ENCODE peak calls at places on chromosomes 6 and 20, in ten cellular contexts. V is adrenal gland, M is gastrocnemius medialis, D is heart right ventricle, B is prostate gland, T is Peyer's patch, I is pancreas, Z is psoas muscle, R is endodermal cell, Q is caudate nucleus. G is an unnamed sample.

GRCh38 chr20:50029697-50030428 is 47.1 kb downstream of the SNAI1 start:
- DNase-seq in V (peak), M (peak), D (peak), B (no peak), T (no peak), I (peak), Z (peak), R (peak), Q (no peak), G (no peak)

GRCh38 chr6:111212625-111213024 is 125.3 kb downstream of the SLC16A10 start:
- DNase-seq in V (no peak), M (no peak), D (no peak), B (no peak), T (no peak), I (no peak), Z (no peak), R (no peak), Q (no peak), G (no peak)

GRCh38 chr6:100633096-100633766 is 168.5 kb upstream of the SIM1 start:
- DNase-seq in V (no peak), M (no peak), D (no peak), B (no peak), T (no peak), I (no peak), Z (no peak), R (no peak), Q (no peak), G (peak)

GRCh38 chr6:121932071-121933009 is 467.1 kb upstream of the HSF2 start:
- DNase-seq in V (peak), M (peak), D (no peak), B (no peak), T (no peak), I (no peak), Z (peak), R (peak), Q (no peak), G (no peak)

GRCh38 chr20:17621229-17621968 is 51.5 kb downstream of the DSTN start:
- DNase-seq in V (peak), M (peak), D (no peak), B (no peak), T (no peak), I (peak), Z (no peak), R (no peak), Q (no peak), G (no peak)

GRCh38 chr6:89022747-89023289 is 57.7 kb upstream of the PNRC1 start:
- DNase-seq in V (no peak), M (no peak), D (no peak), B (peak), T (no peak), I (no peak), Z (no peak), R (no peak), Q (no peak), G (no peak)

GRCh38 chr6:35508542-35508941 is 4.2 kb downstream of the TULP1 start:
- DNase-seq in V (no peak), M (no peak), D (no peak), B (no peak), T (no peak), I (no peak), Z (no peak), R (no peak), Q (no peak), G (no peak)

GRCh38 chr6:9646346-9647042 is 768.4 kb downstream of the TFAP2A start:
- DNase-seq in V (no peak), M (no peak), D (no peak), B (no peak), T (no peak), I (no peak), Z (no peak), R (no peak), Q (no peak), G (no peak)

GRCh38 chr20:38168791-38169589 is 3.9 kb upstream of the TGM2 start:
- DNase-seq in V (no peak), M (no peak), D (no peak), B (no peak), T (no peak), I (no peak), Z (peak), R (no peak), Q (no peak), G (no peak)

GRCh38 chr6:31701666-31702420 is 1.3 kb downstream of the ABHD16A start:
- DNase-seq in V (peak), M (peak), D (peak), B (no peak), T (no peak), I (no peak), Z (peak), R (no peak), Q (no peak), G (no peak)

GRCh38 chr6:28161410-28162079 is 19.9 kb downstream of the ZKSCAN8 start:
- DNase-seq in V (peak), M (peak), D (peak), B (peak), T (peak), I (peak), Z (peak), R (peak), Q (peak), G (peak)

GRCh38 chr20:63054695-63055240 is 48.0 kb upstream of the BHLHE23 start:
- DNase-seq in V (no peak), M (no peak), D (peak), B (no peak), T (peak), I (no peak), Z (no peak), R (peak), Q (no peak), G (no peak)

GRCh38 chr6:104887350-104887749 is 27.6 kb upstream of the HACE1 start:
- DNase-seq in V (no peak), M (no peak), D (no peak), B (no peak), T (no peak), I (no peak), Z (no peak), R (peak), Q (no peak), G (no peak)

GRCh38 chr6:155829646-155830045 is 374.0 kb upstream of the NOX3 start:
- DNase-seq in V (no peak), M (no peak), D (no peak), B (no peak), T (no peak), I (no peak), Z (no peak), R (no peak), Q (no peak), G (no peak)

GRCh38 chr6:144688713-144689112 is 403.6 kb downstream of the UTRN start:
- DNase-seq in V (no peak), M (no peak), D (no peak), B (no peak), T (no peak), I (no peak), Z (no peak), R (no peak), Q (no peak), G (no peak)

GRCh38 chr6:170160031-170160627 is 130.7 kb downstream of the DLL1 start:
- DNase-seq in V (no peak), M (no peak), D (no peak), B (no peak), T (no peak), I (no peak), Z (no peak), R (peak), Q (no peak), G (no peak)

GRCh38 chr20:8144282-8145245 is 12.5 kb downstream of the PLCB1 start:
- DNase-seq in V (no peak), M (no peak), D (no peak), B (no peak), T (no peak), I (no peak), Z (no peak), R (peak), Q (no peak), G (no peak)

GRCh38 chr6:53986721-53987526 is 124.3 kb upstream of the MLIP start:
- DNase-seq in V (no peak), M (no peak), D (no peak), B (no peak), T (no peak), I (no peak), Z (no peak), R (no peak), Q (no peak), G (no peak)

GRCh38 chr6:52537001-52537753 is 39.7 kb downstream of the TRAM2 start:
- DNase-seq in V (no peak), M (no peak), D (no peak), B (no peak), T (no peak), I (no peak), Z (no peak), R (no peak), Q (no peak), G (no peak)

GRCh38 chr6:7261030-7261841 is 51.8 kb downstream of the SSR1 start:
- DNase-seq in V (peak), M (peak), D (peak), B (peak), T (peak), I (peak), Z (peak), R (peak), Q (peak), G (peak)

GRCh38 chr6:137878810-137879285 is 11.8 kb downstream of the TNFAIP3 start:
- DNase-seq in V (no peak), M (peak), D (peak), B (peak), T (no peak), I (no peak), Z (peak), R (peak), Q (no peak), G (no peak)

GRCh38 chr20:31587545-31588389 is 17.3 kb upstream of the ID1 start:
- DNase-seq in V (no peak), M (no peak), D (peak), B (no peak), T (peak), I (no peak), Z (peak), R (peak), Q (no peak), G (no peak)

GRCh38 chr6:155381856-155382690 is 67.8 kb upstream of the TFB1M start:
- DNase-seq in V (no peak), M (no peak), D (no peak), B (no peak), T (no peak), I (no peak), Z (no peak), R (no peak), Q (no peak), G (no peak)

GRCh38 chr6:163347021-163347446 is 67.5 kb upstream of the QKI start:
- DNase-seq in V (no peak), M (peak), D (no peak), B (no peak), T (no peak), I (no peak), Z (peak), R (no peak), Q (no peak), G (no peak)

GRCh38 chr6:7391244-7391643 is 1.6 kb downstream of the RIOK1 start:
- DNase-seq in V (no peak), M (no peak), D (no peak), B (no peak), T (no peak), I (no peak), Z (no peak), R (no peak), Q (no peak), G (no peak)

GRCh38 chr6:5782783-5783567 is 223.8 kb downstream of the NRN1 start:
- DNase-seq in V (peak), M (peak), D (peak), B (no peak), T (peak), I (peak), Z (peak), R (peak), Q (peak), G (no peak)

GRCh38 chr6:72704979-72705378 is 83.1 kb downstream of the KCNQ5 start:
- DNase-seq in V (no peak), M (no peak), D (no peak), B (no peak), T (no peak), I (no peak), Z (no peak), R (no peak), Q (no peak), G (no peak)

GRCh38 chr6:83083476-83083875 is 16.0 kb downstream of the DOP1A start:
- DNase-seq in V (no peak), M (no peak), D (no peak), B (no peak), T (no peak), I (no peak), Z (no peak), R (no peak), Q (no peak), G (no peak)

GRCh38 chr20:36645353-36645752 is 643 bp downstream of the SLA2 start:
- DNase-seq in V (no peak), M (no peak), D (no peak), B (no peak), T (no peak), I (no peak), Z (no peak), R (no peak), Q (no peak), G (no peak)

GRCh38 chr6:3525915-3526314 is 69.1 kb upstream of the SLC22A23 start:
- DNase-seq in V (no peak), M (no peak), D (no peak), B (no peak), T (no peak), I (no peak), Z (no peak), R (no peak), Q (no peak), G (no peak)

GRCh38 chr6:114144887-114145851 is 174.2 kb upstream of the HDAC2 start:
- DNase-seq in V (no peak), M (no peak), D (no peak), B (no peak), T (no peak), I (no peak), Z (no peak), R (peak), Q (no peak), G (no peak)

GRCh38 chr6:23823421-23823820 is 302.6 kb upstream of the NRSN1 start:
- DNase-seq in V (no peak), M (no peak), D (no peak), B (no peak), T (no peak), I (no peak), Z (no peak), R (no peak), Q (no peak), G (no peak)

GRCh38 chr6:11201015-11201414 is 31.5 kb downstream of the NEDD9 start:
- DNase-seq in V (no peak), M (no peak), D (no peak), B (no peak), T (no peak), I (no peak), Z (no peak), R (peak), Q (no peak), G (no peak)

GRCh38 chr6:139037490-139037889 is 8.9 kb downstream of the ABRACL start:
- DNase-seq in V (no peak), M (no peak), D (no peak), B (no peak), T (no peak), I (no peak), Z (no peak), R (no peak), Q (no peak), G (no peak)

GRCh38 chr20:20737158-20737557 is 24.7 kb upstream of the RALGAPA2 start:
- DNase-seq in V (no peak), M (no peak), D (no peak), B (no peak), T (no peak), I (no peak), Z (no peak), R (no peak), Q (no peak), G (no peak)

GRCh38 chr20:20744170-20744725 is 31.8 kb upstream of the RALGAPA2 start:
- DNase-seq in V (no peak), M (no peak), D (no peak), B (no peak), T (no peak), I (no peak), Z (no peak), R (no peak), Q (no peak), G (no peak)

GRCh38 chr20:20740595-20740994 is 28.2 kb upstream of the RALGAPA2 start:
- DNase-seq in V (no peak), M (no peak), D (no peak), B (no peak), T (no peak), I (no peak), Z (no peak), R (no peak), Q (no peak), G (no peak)

GRCh38 chr20:20743511-20744169 is 31.2 kb upstream of the RALGAPA2 start:
- DNase-seq in V (peak), M (peak), D (peak), B (peak), T (no peak), I (peak), Z (peak), R (peak), Q (peak), G (peak)

DNA sequence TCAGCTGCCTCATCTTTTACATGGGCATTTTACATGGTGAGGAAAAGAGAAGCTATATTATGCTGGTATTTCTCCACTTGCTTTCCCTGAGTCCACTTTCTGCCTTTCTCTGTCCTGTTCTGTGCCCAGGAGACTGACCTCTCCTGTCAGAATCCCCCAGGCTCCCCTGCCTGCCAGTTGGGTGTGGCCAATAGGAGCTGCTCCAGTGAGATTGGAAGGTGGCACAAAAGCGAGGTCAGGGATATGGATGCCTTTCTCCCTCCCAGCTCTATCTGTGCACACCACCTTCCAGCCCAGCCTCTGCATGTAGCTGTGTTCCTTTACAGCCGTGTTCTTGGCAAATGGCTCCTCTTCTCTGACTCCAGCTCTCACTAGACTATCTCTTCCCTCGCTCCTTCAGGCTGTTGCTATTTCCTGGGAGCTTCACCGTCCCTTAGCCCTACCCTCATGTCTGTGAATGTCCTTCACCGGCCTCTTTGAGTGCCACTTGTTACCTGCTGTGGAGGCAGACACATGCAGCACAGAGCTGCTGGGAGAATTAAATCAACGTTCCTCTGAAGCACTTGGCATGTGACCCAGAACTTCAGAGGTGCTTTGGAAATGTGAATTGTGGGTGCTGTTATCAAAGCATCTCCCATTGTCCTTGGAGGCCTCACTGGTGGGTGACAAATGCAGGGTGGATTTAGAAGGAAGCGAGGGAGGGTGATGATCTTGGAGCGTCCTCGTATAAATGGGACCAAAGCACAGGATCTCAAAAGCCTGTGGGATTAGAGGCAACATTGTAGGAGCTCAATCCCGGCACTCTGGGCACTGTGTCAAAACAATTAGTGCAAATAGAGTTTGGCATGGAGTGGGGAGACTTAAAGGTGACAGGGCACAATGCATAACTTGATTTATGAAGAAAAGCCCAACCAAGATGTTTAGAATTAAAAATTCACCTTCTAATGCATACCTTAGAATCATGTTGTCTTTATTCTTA is 28.9 kb upstream of the RALGAPA2 start:
- DNase-seq in V (no peak), M (no peak), D (no peak), B (no peak), T (no peak), I (no peak), Z (no peak), R (no peak), Q (no peak), G (no peak)
- H3K27ac ChIP-seq in V (no peak), M (peak), D (peak), B (no peak), T (no peak), I (no peak), Z (peak), R (no peak), Q (no peak), G (no peak)

GRCh38 chr20:25860531-25861150 is 164.0 kb upstream of the ZNF337 start:
- DNase-seq in V (no peak), M (no peak), D (no peak), B (no peak), T (no peak), I (no peak), Z (no peak), R (no peak), Q (no peak), G (no peak)

GRCh38 chr20:25864326-25864970 is 167.8 kb upstream of the ZNF337 start:
- DNase-seq in V (no peak), M (no peak), D (no peak), B (no peak), T (no peak), I (no peak), Z (no peak), R (no peak), Q (no peak), G (no peak)

GRCh38 chr20:25865715-25866656 is 169.3 kb upstream of the ZNF337 start:
- DNase-seq in V (peak), M (peak), D (peak), B (peak), T (peak), I (peak), Z (peak), R (peak), Q (peak), G (peak)

GRCh38 chr20:25864986-25865714 is 168.5 kb upstream of the ZNF337 start:
- DNase-seq in V (no peak), M (no peak), D (no peak), B (no peak), T (no peak), I (no peak), Z (no peak), R (no peak), Q (no peak), G (no peak)

GRCh38 chr20:25863536-25864325 is 167.1 kb upstream of the ZNF337 start:
- DNase-seq in V (peak), M (no peak), D (no peak), B (no peak), T (no peak), I (no peak), Z (no peak), R (peak), Q (no peak), G (no peak)
- H3K27ac ChIP-seq in V (no peak), M (peak), D (peak), B (no peak), T (no peak), I (no peak), Z (no peak), R (no peak), Q (no peak), G (no peak)

GRCh38 chr6:148080311-148080710 is 262.3 kb upstream of the SASH1 start:
- DNase-seq in V (no peak), M (no peak), D (no peak), B (no peak), T (no peak), I (no peak), Z (no peak), R (no peak), Q (no peak), G (no peak)
- H3K27ac ChIP-seq in V (no peak), M (no peak), D (no peak), B (no peak), T (no peak), I (no peak), Z (no peak), R (no peak), Q (no peak), G (no peak)

DNA sequence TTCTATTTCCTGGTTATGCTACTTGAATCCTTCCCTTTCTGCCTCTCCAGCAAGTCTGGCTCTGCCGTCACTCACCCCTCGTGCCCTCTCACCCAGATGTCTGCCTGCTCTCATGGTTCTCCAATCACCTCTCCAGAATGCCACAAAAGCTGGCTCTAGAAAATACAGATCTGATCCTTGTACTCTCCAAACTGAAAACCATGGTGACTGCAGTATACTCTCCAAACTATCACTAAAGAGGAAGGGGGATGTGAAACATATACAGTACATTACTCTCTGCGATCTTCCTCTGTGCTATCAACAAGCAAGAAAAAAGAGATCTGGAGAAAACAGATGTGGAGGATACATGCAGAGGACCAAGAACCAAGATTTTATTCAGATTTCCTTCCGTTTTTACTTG is 91.1 kb downstream of the ATXN1 start:
- DNase-seq in V (peak), M (peak), D (peak), B (no peak), T (no peak), I (no peak), Z (peak), R (no peak), Q (no peak), G (no peak)
- H3K27ac ChIP-seq in V (peak), M (no peak), D (peak), B (no peak), T (peak), I (no peak), Z (no peak), R (no peak), Q (no peak), G (no peak)